ENCODE peak calls at places on chromosomes 13 and 19, in seven cellular contexts. O, B, M, H, Z, V and U are unnamed samples.
A peak's percentile ranks its signal among the peaks of the same experiment; 100 is the strongest.

GRCh38 chr19:4229179-4229931 is at the start of gene EBI3:
- DNase-seq in V (no peak), M (peak; percentile 70), H (peak; percentile 35), B (peak; percentile 53), O (peak; percentile 32), Z (peak; percentile 54), U (peak; percentile 79)

GRCh38 chr13:30362869-30363268 is 55.5 kb upstream of the KATNAL1 start:
- DNase-seq in Z (no peak), H (no peak), O (peak; percentile 51), B (no peak), M (no peak), V (no peak), U (no peak)

GRCh38 chr13:18212873-18213272 is 968.8 kb downstream of the TUBA3C start:
- DNase-seq in B (no peak), Z (no peak), V (no peak), M (no peak), O (no peak), H (no peak), U (no peak)

GRCh38 chr13:73059460-73060250 is 850 bp downstream of the KLF5 start:
- DNase-seq in V (peak; percentile 54), H (peak; percentile 88), B (peak; percentile 65), O (no peak), M (peak; percentile 23), Z (peak; percentile 72), U (peak; percentile 77)

GRCh38 chr19:28217064-28217463 is 995.9 kb downstream of the UQCRFS1 start:
- DNase-seq in M (no peak), O (no peak), H (no peak), Z (peak; percentile 49), B (no peak), V (no peak), U (no peak)

GRCh38 chr13:102293723-102294122 is 108.1 kb downstream of the FGF14 start:
- DNase-seq in V (peak; percentile 57), O (no peak), H (peak; percentile 72), B (no peak), Z (no peak), M (no peak), U (no peak)

GRCh38 chr19:12885749-12886706 is 973 bp downstream of the KLF1 start:
- DNase-seq in O (no peak), M (no peak), B (no peak), V (no peak), H (no peak), Z (no peak), U (no peak)

GRCh38 chr13:113179374-113180230 is 21.2 kb downstream of the PROZ start:
- DNase-seq in Z (no peak), B (peak; percentile 36), H (no peak), O (no peak), M (no peak), V (no peak), U (no peak)

GRCh38 chr19:55613396-55613795 is 7.9 kb downstream of the ZNF865 start:
- DNase-seq in O (no peak), B (no peak), H (no peak), M (no peak), V (no peak), Z (no peak), U (no peak)

GRCh38 chr13:39418424-39418823 is 184.6 kb downstream of the LHFPL6 start:
- DNase-seq in V (no peak), M (no peak), B (no peak), Z (no peak), H (no peak), O (no peak), U (no peak)

GRCh38 chr13:30679483-30680330 is 55.6 kb upstream of the ALOX5AP start:
- DNase-seq in B (peak; percentile 56), Z (peak; percentile 50), O (peak; percentile 55), M (no peak), V (peak; percentile 17), H (peak; percentile 15), U (peak; percentile 13)

GRCh38 chr19:39341122-39341719 is 1.0 kb upstream of the SAMD4B start:
- DNase-seq in H (no peak), M (no peak), Z (peak; percentile 58), O (no peak), V (no peak), B (peak; percentile 51), U (no peak)

GRCh38 chr19:58274771-58275199 is 4.0 kb upstream of the ZNF8 start:
- DNase-seq in H (no peak), B (peak; percentile 41), V (no peak), O (no peak), M (peak; percentile 48), Z (no peak), U (no peak)

GRCh38 chr13:105848494-105848893 is 687.0 kb downstream of the EFNB2 start:
- DNase-seq in H (peak; percentile 39), V (no peak), O (no peak), B (no peak), M (no peak), Z (no peak), U (no peak)

GRCh38 chr19:44818470-44818856 is 9.6 kb downstream of the BCAM start:
- DNase-seq in B (no peak), V (no peak), O (no peak), M (no peak), H (no peak), Z (no peak), U (no peak)

GRCh38 chr19:53730391-53730790 is 93.7 kb downstream of the NLRP12 start:
- DNase-seq in O (no peak), Z (no peak), V (no peak), M (no peak), H (no peak), B (no peak), U (no peak)

GRCh38 chr19:7881910-7882309 is 6.4 kb upstream of the LRRC8E start:
- DNase-seq in Z (no peak), H (no peak), B (no peak), V (no peak), M (no peak), O (no peak), U (no peak)

GRCh38 chr13:24630851-24631341 is 49.3 kb upstream of the ATP12A start:
- DNase-seq in V (no peak), O (no peak), Z (no peak), B (peak; percentile 50), H (no peak), M (no peak), U (peak; percentile 23)

GRCh38 chr13:38381840-38382239 is 32.2 kb downstream of the UFM1 start:
- DNase-seq in O (no peak), Z (no peak), V (no peak), B (no peak), H (no peak), M (no peak), U (peak; percentile 5)

GRCh38 chr19:7224205-7224833 is 69.9 kb downstream of the INSR start:
- DNase-seq in O (peak; percentile 77), H (no peak), V (peak; percentile 70), Z (no peak), B (no peak), M (no peak), U (peak; percentile 64)

GRCh38 chr19:4327252-4327876 is 11.3 kb downstream of the STAP2 start:
- DNase-seq in M (peak; percentile 76), H (no peak), B (peak; percentile 61), V (no peak), Z (peak; percentile 96), O (peak; percentile 32), U (peak; percentile 27)

GRCh38 chr13:111058796-111059506 is 56.2 kb upstream of the ARHGEF7 start:
- DNase-seq in V (no peak), M (no peak), O (no peak), H (no peak), Z (peak; percentile 49), B (peak; percentile 60), U (peak; percentile 46)

GRCh38 chr19:55092423-55093318 is 17.0 kb downstream of the EPS8L1 start:
- DNase-seq in B (no peak), O (no peak), V (no peak), M (no peak), Z (peak; percentile 88), H (no peak), U (no peak)

GRCh38 chr19:7869910-7870511 is 4.2 kb downstream of the PRR36 start:
- DNase-seq in M (no peak), H (peak; percentile 55), V (no peak), B (peak; percentile 58), O (peak; percentile 44), Z (peak; percentile 97), U (peak; percentile 38)

GRCh38 chr13:90615767-90616166 is 731.7 kb upstream of the MIR17HG start:
- DNase-seq in H (no peak), B (no peak), O (no peak), V (no peak), M (no peak), Z (no peak), U (no peak)